ENCODE peak calls at places on chromosome 10, in six cellular contexts. R is HCT116, S is fibroblast of lung, H is ovary, L is colonic mucosa, E is Peyer's patch. O is an unnamed sample. For H3K9me3, the result is how much of the 10 kb centered on the place peaks cover.

GRCh38 chr10:48604408-48605263 is at the start of gene ARHGAP22:
- DNase-seq in R (no peak), S (peak), H (peak), L (peak), E (peak), O (no peak)

GRCh38 chr10:6348091-6348862 is 145.5 kb downstream of the PFKFB3 start:
- DNase-seq in R (no peak), S (no peak), H (no peak), L (peak), E (peak), O (no peak)

GRCh38 chr10:10677479-10677878 is 340.2 kb upstream of the CELF2 start:
- DNase-seq in R (no peak), S (peak), H (peak), L (peak), E (no peak), O (peak)

GRCh38 chr10:111709630-111710029 is 473.9 kb downstream of the GPAM start:
- DNase-seq in R (no peak), S (no peak), H (no peak), L (no peak), E (no peak), O (no peak)

GRCh38 chr10:31315453-31315852 is 3.6 kb upstream of the ZEB1 start:
- DNase-seq in R (no peak), S (peak), H (no peak), L (no peak), E (no peak), O (no peak)

GRCh38 chr10:31929986-31930675 is 1.5 kb upstream of the ARHGAP12 start:
- DNase-seq in R (no peak), S (peak), H (no peak), L (peak), E (peak), O (no peak)

GRCh38 chr10:110764378-110764777 is 107.3 kb upstream of the PDCD4 start:
- DNase-seq in R (no peak), S (no peak), H (no peak), L (no peak), E (no peak), O (no peak)

GRCh38 chr10:93742633-93743349 is 14.9 kb upstream of the LGI1 start:
- DNase-seq in R (no peak), S (no peak), H (no peak), L (no peak), E (no peak), O (no peak)

GRCh38 chr10:6140141-6140841 is 51.5 kb downstream of the RBM17 start:
- DNase-seq in R (no peak), S (no peak), H (no peak), L (peak), E (peak), O (no peak)

GRCh38 chr10:6142644-6143043 is 53.8 kb downstream of the RBM17 start:
- DNase-seq in R (no peak), S (no peak), H (no peak), L (no peak), E (no peak), O (no peak)

GRCh38 chr10:60182691-60183090 is 207.0 kb downstream of the ANK3 start:
- DNase-seq in R (no peak), S (peak), H (no peak), L (no peak), E (no peak), O (no peak)

GRCh38 chr10:63464402-63465292 is 1.1 kb downstream of the JMJD1C start:
- DNase-seq in R (no peak), S (peak), H (no peak), L (no peak), E (no peak), O (no peak)

GRCh38 chr10:112793197-112793921 is 156.7 kb upstream of the TCF7L2 start:
- DNase-seq in R (no peak), S (peak), H (no peak), L (peak), E (no peak), O (no peak)

GRCh38 chr10:33900591-33900990 is 566.1 kb upstream of the NRP1 start:
- DNase-seq in R (no peak), S (peak), H (no peak), L (no peak), E (no peak), O (no peak)

GRCh38 chr10:31090894-31091607 is 59.4 kb upstream of the ZNF438 start:
- DNase-seq in R (no peak), S (peak), H (no peak), L (no peak), E (no peak), O (no peak)

GRCh38 chr10:73774637-73775036 is 7.2 kb upstream of the CHCHD1 start:
- DNase-seq in R (no peak), S (peak), H (no peak), L (no peak), E (no peak), O (no peak)

GRCh38 chr10:119546009-119546408 is 3.5 kb upstream of the RGS10 start:
- DNase-seq in R (no peak), S (no peak), H (no peak), L (no peak), E (no peak), O (no peak)

GRCh38 chr10:133009218-133009954 is 67.0 kb upstream of the CFAP46 start:
- DNase-seq in R (no peak), S (no peak), H (no peak), L (peak), E (peak), O (no peak)

GRCh38 chr10:48389272-48389671 is 82.8 kb downstream of the MAPK8 start:
- DNase-seq in R (no peak), S (no peak), H (no peak), L (no peak), E (no peak), O (no peak)

GRCh38 chr10:58384095-58384494 is 1.1 kb upstream of the TFAM start:
- DNase-seq in R (no peak), S (no peak), H (no peak), L (no peak), E (no peak), O (no peak)

GRCh38 chr10:110859206-110859946 is 12.4 kb upstream of the PDCD4 start:
- DNase-seq in R (no peak), S (no peak), H (no peak), L (peak), E (no peak), O (no peak)

GRCh38 chr10:102583435-102584417 is 60.6 kb upstream of the TRIM8 start:
- DNase-seq in R (peak), S (peak), H (peak), L (peak), E (peak), O (peak)

GRCh38 chr10:282294-283139 is 147.3 kb downstream of the ZMYND11 start:
- DNase-seq in R (no peak), S (no peak), H (no peak), L (no peak), E (no peak), O (peak)

GRCh38 chr10:104521901-104522827 is 118.9 kb upstream of the SORCS3 start:
- DNase-seq in R (no peak), S (no peak), H (no peak), L (no peak), E (no peak), O (no peak)

GRCh38 chr10:61452655-61453641 is at the start of gene TMEM26:
- DNase-seq in R (no peak), S (peak), H (peak), L (peak), E (peak), O (no peak)

GRCh38 chr10:96208271-96208670 is 63.1 kb downstream of the BLNK start:
- DNase-seq in R (no peak), S (no peak), H (no peak), L (no peak), E (no peak), O (no peak)

GRCh38 chr10:32357056-32357735 is 10.2 kb upstream of the EPC1 start:
- DNase-seq in R (no peak), S (no peak), H (no peak), L (no peak), E (no peak), O (no peak)

GRCh38 chr10:92822060-92822634 is 26.2 kb upstream of the EXOC6 start:
- DNase-seq in R (no peak), S (peak), H (no peak), L (no peak), E (no peak), O (peak)

GRCh38 chr10:13717571-13717935 is 130.8 kb downstream of the PRPF18 start:
- DNase-seq in R (no peak), S (no peak), H (no peak), L (no peak), E (no peak), O (no peak)

GRCh38 chr10:494556-494955 is 194.9 kb downstream of the DIP2C start:
- DNase-seq in R (no peak), S (no peak), H (no peak), L (no peak), E (no peak), O (no peak)

GRCh38 chr10:5776881-5777197 is 36.4 kb downstream of the GDI2 start:
- DNase-seq in R (no peak), S (peak), H (no peak), L (no peak), E (no peak), O (peak)

GRCh38 chr10:29761916-29762315 is 127.1 kb upstream of the SVIL start:
- DNase-seq in R (peak), S (no peak), H (no peak), L (no peak), E (no peak), O (no peak)

GRCh38 chr10:103715430-103715829 is 139.9 kb downstream of the SH3PXD2A start:
- DNase-seq in R (peak), S (peak), H (no peak), L (no peak), E (no peak), O (peak)

GRCh38 chr10:133013478-133013877 is 71.1 kb upstream of the CFAP46 start:
- DNase-seq in R (no peak), S (no peak), H (no peak), L (peak), E (no peak), O (no peak)

GRCh38 chr10:49379596-49380410 is 16.1 kb downstream of the DRGX start:
- DNase-seq in R (peak), S (no peak), H (no peak), L (no peak), E (no peak), O (no peak)

GRCh38 chr10:117239031-117239430 is 1.9 kb upstream of the SLC18A2 start:
- DNase-seq in R (no peak), S (no peak), H (no peak), L (no peak), E (no peak), O (no peak)
- TF ChIP-seq CTCF in R (no peak), S (no peak), H (no peak), L (no peak), E (no peak), O (no peak)

GRCh38 chr10:42916974-42917373 is 134.4 kb downstream of the BMS1 start:
- DNase-seq in R (no peak), S (no peak), H (no peak), L (no peak), E (no peak), O (no peak)
- H3K9me3 ChIP-seq in R (under half), S (under half), H (under half), L (under half), E (under half), O (under half)

DNA sequence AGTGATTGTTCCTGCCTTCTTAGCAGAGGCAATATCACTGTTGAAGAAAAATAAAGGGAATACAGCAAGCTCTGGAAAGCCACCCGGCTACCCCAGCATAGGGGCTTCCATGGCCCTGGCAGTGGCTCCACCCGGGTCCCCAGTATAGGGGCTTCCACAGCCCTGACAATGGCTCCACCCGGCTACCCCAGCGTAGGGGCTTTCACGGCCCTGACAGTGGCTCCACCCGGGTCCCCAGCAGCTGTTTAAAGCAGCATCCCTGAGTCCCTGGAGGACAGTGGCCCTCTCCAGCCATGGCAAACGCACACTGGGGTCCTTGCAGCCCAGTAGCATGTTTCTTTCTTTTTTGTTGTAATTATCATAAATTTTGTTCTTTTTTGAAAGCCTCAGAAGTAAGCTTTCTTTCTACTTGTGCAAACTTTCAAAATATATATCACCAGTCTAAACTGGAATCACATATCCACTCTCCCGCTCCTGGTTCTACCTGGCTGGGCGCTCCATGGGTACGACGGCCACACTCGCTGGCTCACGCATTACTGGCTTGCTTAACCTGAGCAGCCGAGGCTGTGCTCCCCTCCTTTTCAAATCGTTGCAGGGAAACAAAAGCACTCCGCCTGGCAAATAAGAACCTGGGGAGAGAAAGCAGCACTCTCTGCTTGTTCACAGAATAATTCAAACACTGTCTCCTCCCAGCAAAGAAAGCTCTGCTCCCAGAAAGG is 62.1 kb downstream of the TCERG1L start:
- DNase-seq in R (no peak), S (no peak), H (no peak), L (no peak), E (no peak), O (no peak)
- H3K27ac ChIP-seq in R (no peak), S (no peak), H (no peak), L (no peak), E (no peak), O (no peak)

GRCh38 chr10:4151466-4151865 is 366.5 kb upstream of the KLF6 start:
- DNase-seq in R (no peak), S (no peak), H (no peak), L (no peak), E (no peak), O (no peak)
- TF ChIP-seq CTCF in R (peak), S (no peak), H (no peak), L (no peak), E (no peak), O (peak)

GRCh38 chr10:83122336-83122735 is 1017.0 kb upstream of the GHITM start:
- DNase-seq in R (no peak), S (no peak), H (no peak), L (no peak), E (no peak), O (no peak)
- H3K9me3 ChIP-seq in R (under half), S (under half), H (under half), L (under half), E (under half), O (under half)

DNA sequence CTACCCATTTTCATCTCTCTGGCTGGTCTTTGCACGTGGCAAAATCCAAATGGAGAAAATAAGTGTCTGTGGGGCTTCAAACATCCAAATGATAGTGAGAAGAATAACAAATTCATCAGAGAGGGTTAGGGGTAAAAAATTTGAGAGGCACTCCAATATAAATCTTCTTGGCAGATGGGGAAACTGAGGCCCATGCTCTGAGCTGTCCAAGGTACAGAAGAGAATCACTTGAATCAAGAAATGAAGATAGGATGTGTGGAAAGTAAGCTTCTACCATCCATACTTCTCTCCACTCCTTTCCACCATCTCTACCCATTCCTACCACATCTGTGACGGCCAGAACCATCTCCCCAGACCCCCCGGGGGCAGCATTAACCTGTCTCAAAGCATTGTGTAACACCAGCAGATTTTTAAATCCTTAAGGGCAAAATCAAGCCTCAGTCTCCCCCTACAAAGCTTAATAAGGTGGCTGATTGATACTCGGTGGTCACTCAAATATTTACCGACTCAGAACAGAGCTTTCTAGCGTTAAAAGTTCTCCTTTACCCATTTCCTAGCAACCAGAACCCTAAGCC is 816 bp downstream of the GOT1 start:
- DNase-seq in R (no peak), S (no peak), H (no peak), L (no peak), E (no peak), O (no peak)
- H3K27ac ChIP-seq in R (peak), S (no peak), H (peak), L (peak), E (peak), O (no peak)

GRCh38 chr10:79436850-79437103 is 8.6 kb downstream of the ZCCHC24 start:
- DNase-seq in R (no peak), S (no peak), H (peak), L (no peak), E (no peak), O (no peak)

GRCh38 chr10:79436066-79436849 is 9.2 kb downstream of the ZCCHC24 start:
- DNase-seq in R (no peak), S (no peak), H (peak), L (no peak), E (no peak), O (no peak)

GRCh38 chr10:79437111-79437814 is 8.2 kb downstream of the ZCCHC24 start:
- DNase-seq in R (no peak), S (no peak), H (peak), L (no peak), E (no peak), O (no peak)

GRCh38 chr10:79438699-79439085 is 6.7 kb downstream of the ZCCHC24 start:
- DNase-seq in R (no peak), S (no peak), H (peak), L (no peak), E (no peak), O (no peak)

GRCh38 chr10:79438021-79438698 is 7.3 kb downstream of the ZCCHC24 start:
- DNase-seq in R (no peak), S (peak), H (peak), L (no peak), E (no peak), O (no peak)
- TF ChIP-seq CTCF in R (peak), S (peak), H (no peak), L (no peak), E (no peak), O (peak)

GRCh38 chr10:37619336-37619735 is 238.1 kb downstream of the ZNF248 start:
- DNase-seq in R (no peak), S (no peak), H (no peak), L (no peak), E (no peak), O (no peak)

GRCh38 chr10:37623506-37623905 is 233.9 kb downstream of the ZNF248 start:
- DNase-seq in R (no peak), S (no peak), H (no peak), L (no peak), E (no peak), O (no peak)
- H3K9me3 ChIP-seq in R (under half), S (under half), H (under half), L (under half), E (under half), O (under half)

O was measured in AG04450.